ENCODE peak calls at places on chromosomes 2 and 18, in five cellular contexts. C is Ammon's horn; R is activated CD8-positive, alpha-beta memory T cell treated with anti-CD3 and anti-CD28 coated beads for 1 hour; W is activated T-cell treated with anti-CD3 and anti-CD28 coated beads, Interleukin-2, amount 50 U/mL, for 4 hours; U is neural crest cell. J is an unnamed sample.

GRCh38 chr2:10305254-10305635 is 2.5 kb downstream of the HPCAL1 start:
- DNase-seq in W (no peak), U (no peak), C (no peak), R (no peak), J (no peak)

GRCh38 chr2:133755515-133756311 is 187.4 kb upstream of the NCKAP5 start:
- DNase-seq in U (no peak), C (no peak), R (no peak), W (no peak), J (no peak)

GRCh38 chr2:71716697-71717624 is 263.6 kb downstream of the DYSF start:
- DNase-seq in W (no peak), U (no peak), R (no peak), C (no peak), J (no peak)

GRCh38 chr2:115414461-115414860 is 972.0 kb downstream of the DPP10 start:
- DNase-seq in R (no peak), C (no peak), W (no peak), U (no peak), J (no peak)

GRCh38 chr2:95346738-95347671 is 49.9 kb downstream of the KCNIP3 start:
- DNase-seq in C (no peak), U (peak; percentile 24), R (no peak), W (no peak), J (no peak)

GRCh38 chr2:158178646-158179045 is 77.0 kb downstream of the UPP2 start:
- DNase-seq in R (no peak), W (no peak), C (no peak), U (no peak), J (no peak)

GRCh38 chr18:12283256-12283655 is 24.8 kb upstream of the TUBB6 start:
- DNase-seq in C (no peak), W (no peak), U (no peak), R (no peak), J (no peak)

GRCh38 chr2:241218131-241219029 is 29.9 kb downstream of the ANO7 start:
- DNase-seq in W (peak; percentile 17), R (no peak), C (peak; percentile 47), U (peak; percentile 50), J (peak; percentile 18)

GRCh38 chr2:190069936-190070696 is 7.6 kb upstream of the MSTN start:
- DNase-seq in C (peak; percentile 47), U (peak; percentile 23), W (no peak), R (no peak), J (no peak)

GRCh38 chr18:9878783-9879242 is 7.0 kb upstream of the TXNDC2 start:
- DNase-seq in C (no peak), W (no peak), R (no peak), U (no peak), J (no peak)

GRCh38 chr18:43161528-43161927 is 46.0 kb upstream of the RIT2 start:
- DNase-seq in R (no peak), C (no peak), U (no peak), W (no peak), J (no peak)

GRCh38 chr18:35289293-35290069 is 548 bp downstream of the ZSCAN30 start:
- DNase-seq in W (no peak), R (no peak), C (no peak), U (no peak), J (peak; percentile 9)

GRCh38 chr2:26251893-26252292 is 7.2 kb downstream of the HADHB start:
- DNase-seq in U (no peak), R (no peak), C (peak; percentile 80), W (no peak), J (peak; percentile 5)

GRCh38 chr2:231297108-231297908 is 98.2 kb upstream of the B3GNT7 start:
- DNase-seq in R (no peak), U (peak; percentile 61), C (peak; percentile 88), W (no peak), J (no peak)

GRCh38 chr2:182929972-182930371 is 63.5 kb upstream of the FRZB start:
- DNase-seq in R (no peak), W (no peak), C (no peak), U (no peak), J (no peak)

GRCh38 chr18:8301427-8302172 is 307.6 kb upstream of the RAB12 start:
- DNase-seq in C (no peak), R (no peak), W (no peak), U (no peak), J (no peak)

GRCh38 chr18:21704603-21705364 is at the start of gene ABHD3:
- DNase-seq in R (peak; percentile 74), W (peak; percentile 87), C (peak; percentile 96), U (peak; percentile 75), J (peak; percentile 92)

GRCh38 chr18:68164909-68165308 is 550.0 kb downstream of the TMX3 start:
- DNase-seq in U (no peak), R (no peak), C (no peak), W (no peak), J (no peak)

GRCh38 chr2:237441605-237442004 is 27.6 kb upstream of the COL6A3 start:
- DNase-seq in W (peak; percentile 27), U (no peak), R (no peak), C (peak; percentile 40), J (no peak)

GRCh38 chr18:23238651-23239349 is 103.5 kb downstream of the CABLES1 start:
- DNase-seq in U (no peak), R (no peak), C (no peak), W (no peak), J (no peak)

GRCh38 chr18:49340446-49340845 is 120.0 kb downstream of the DYM start:
- DNase-seq in C (no peak), W (no peak), U (no peak), R (no peak), J (no peak)

GRCh38 chr2:165003443-165004130 is 48.3 kb upstream of the SLC38A11 start:
- DNase-seq in W (no peak), C (no peak), R (no peak), U (no peak), J (no peak)

GRCh38 chr2:160125828-160126227 is 63.4 kb upstream of the PLA2R1 start:
- DNase-seq in U (no peak), R (no peak), W (no peak), C (no peak), J (no peak)